ENCODE peak calls at places on chromosomes 2 and 18, in eight cellular contexts. T is stimulated activated CD4-positive, alpha-beta T cell treated with anti-CD3 and anti-CD28 coated beads, Interleukin-1b, Interleukin-23, amount 100 ng/mL, for 1 hour; Q is Calu3; U is CD8-positive, alpha-beta memory T cell; G is Right ventricle myocardium superior; C is EH; F is lung; Y is EL. K is an unnamed sample.

GRCh38 chr2:20538308-20539132 is 91.6 kb downstream of the RHOB start:
- DNase-seq in T (no peak), Q (no peak), U (no peak), G (no peak), C (no peak), F (no peak), Y (no peak), K (no peak)

GRCh38 chr2:16971722-16972234 is 306.1 kb upstream of the CYRIA start:
- DNase-seq in T (no peak), Q (no peak), U (no peak), G (no peak), C (no peak), F (no peak), Y (no peak), K (no peak)

GRCh38 chr2:237201461-237202287 is 116.0 kb downstream of the COPS8 start:
- DNase-seq in T (no peak), Q (peak), U (no peak), G (no peak), C (peak), F (no peak), Y (peak), K (no peak)

GRCh38 chr2:197514754-197515153 is 1.1 kb upstream of the MOB4 start:
- DNase-seq in T (no peak), Q (no peak), U (no peak), G (no peak), C (peak), F (no peak), Y (peak), K (no peak)

GRCh38 chr18:37260367-37261093 is 305.1 kb downstream of the CELF4 start:
- DNase-seq in T (no peak), Q (no peak), U (no peak), G (no peak), C (no peak), F (no peak), Y (no peak), K (no peak)

GRCh38 chr2:183149489-183149888 is 25.2 kb downstream of the NUP35 start:
- DNase-seq in T (no peak), Q (no peak), U (no peak), G (no peak), C (peak), F (no peak), Y (peak), K (no peak)

GRCh38 chr2:25215948-25216679 is 47.7 kb upstream of the POMC start:
- DNase-seq in T (peak), Q (peak), U (peak), G (peak), C (peak), F (peak), Y (peak), K (no peak)

GRCh38 chr2:73850009-73850408 is 21.2 kb downstream of the STAMBP start:
- DNase-seq in T (no peak), Q (no peak), U (no peak), G (no peak), C (no peak), F (no peak), Y (no peak), K (peak)

GRCh38 chr18:76604642-76605240 is 109.7 kb upstream of the ZNF516 start:
- DNase-seq in T (no peak), Q (no peak), U (no peak), G (no peak), C (peak), F (no peak), Y (no peak), K (no peak)

GRCh38 chr18:7590800-7591560 is 23.9 kb downstream of the PTPRM start:
- DNase-seq in T (no peak), Q (no peak), U (no peak), G (no peak), C (peak), F (no peak), Y (no peak), K (no peak)

GRCh38 chr2:30414951-30415350 is 32.1 kb upstream of the LCLAT1 start:
- DNase-seq in T (no peak), Q (no peak), U (no peak), G (no peak), C (peak), F (no peak), Y (no peak), K (no peak)

GRCh38 chr2:240205348-240205747 is 64.9 kb upstream of the OTOS start:
- DNase-seq in T (peak), Q (peak), U (no peak), G (no peak), C (peak), F (no peak), Y (peak), K (no peak)

GRCh38 chr18:23994361-23994902 is 20.1 kb upstream of the TTC39C start:
- DNase-seq in T (no peak), Q (peak), U (no peak), G (peak), C (peak), F (peak), Y (peak), K (peak)

GRCh38 chr18:34196231-34196630 is 28.5 kb downstream of the NOL4 start:
- DNase-seq in T (no peak), Q (no peak), U (no peak), G (no peak), C (no peak), F (no peak), Y (no peak), K (no peak)

GRCh38 chr2:163717993-163718680 is 17.7 kb downstream of the FIGN start:
- DNase-seq in T (no peak), Q (no peak), U (no peak), G (no peak), C (no peak), F (no peak), Y (no peak), K (no peak)

GRCh38 chr2:202494300-202494699 is 118.2 kb downstream of the BMPR2 start:
- DNase-seq in T (no peak), Q (no peak), U (no peak), G (no peak), C (peak), F (no peak), Y (peak), K (no peak)

GRCh38 chr2:2590141-2590540 is 259.1 kb upstream of the MYT1L start:
- DNase-seq in T (no peak), Q (no peak), U (no peak), G (no peak), C (no peak), F (peak), Y (no peak), K (no peak)

GRCh38 chr18:55781481-55781957 is 193.5 kb upstream of the TCF4 start:
- DNase-seq in T (no peak), Q (peak), U (no peak), G (peak), C (peak), F (no peak), Y (peak), K (peak)

GRCh38 chr2:173741715-173742114 is 223.5 kb downstream of the SP3 start:
- DNase-seq in T (no peak), Q (no peak), U (no peak), G (no peak), C (peak), F (no peak), Y (peak), K (peak)

GRCh38 chr2:10258326-10258725 is 44.4 kb upstream of the HPCAL1 start:
- DNase-seq in T (no peak), Q (no peak), U (no peak), G (peak), C (no peak), F (no peak), Y (no peak), K (no peak)

GRCh38 chr2:127486247-127486912 is 39.9 kb downstream of the IWS1 start:
- DNase-seq in T (no peak), Q (no peak), U (no peak), G (no peak), C (no peak), F (no peak), Y (no peak), K (no peak)

GRCh38 chr2:230811508-230811907 is 53.2 kb upstream of the ITM2C start:
- DNase-seq in T (no peak), Q (no peak), U (no peak), G (no peak), C (peak), F (no peak), Y (no peak), K (no peak)

K was measured in NCI-H2107.